ENCODE peak calls at places on chromosomes 7 and 10, in five cellular contexts. One of them, this sample, is unnamed.

GRCh38 chr7:82599910-82600309 is 156.3 kb upstream of the CACNA2D1 start:
- DNase-seq in fibroblast of mammary gland: no peak
- DNase-seq in cardiac muscle cell: no peak
- DNase-seq in NCI-H2081: no peak
- DNase-seq in NCI-H460: no peak
- DNase-seq in this sample: no peak

GRCh38 chr10:8044331-8044907 is 10.1 kb upstream of the GATA3 start:
- DNase-seq in cardiac muscle cell: no peak
- DNase-seq in NCI-H460: no peak
- DNase-seq in NCI-H2081: no peak
- DNase-seq in fibroblast of mammary gland: no peak
- DNase-seq in this sample: no peak

GRCh38 chr10:70777063-70777875 is 7.9 kb downstream of the TBATA start:
- DNase-seq in cardiac muscle cell: no peak
- DNase-seq in fibroblast of mammary gland: no peak
- DNase-seq in NCI-H2081: no peak
- DNase-seq in NCI-H460: no peak
- DNase-seq in this sample: no peak

GRCh38 chr10:14023612-14024348 is 306.9 kb downstream of the FRMD4A start:
- DNase-seq in cardiac muscle cell: no peak
- DNase-seq in fibroblast of mammary gland: no peak
- DNase-seq in NCI-H2081: no peak
- DNase-seq in NCI-H460: no peak
- DNase-seq in this sample: no peak

GRCh38 chr7:128937647-128938523 is at the start of gene IRF5:
- DNase-seq in cardiac muscle cell: no peak
- DNase-seq in fibroblast of mammary gland: no peak
- DNase-seq in NCI-H460: peak; percentile 28
- DNase-seq in NCI-H2081: peak; percentile 68
- DNase-seq in this sample: peak; percentile 15

GRCh38 chr7:44143606-44144250 is 2.6 kb upstream of the MYL7 start:
- DNase-seq in NCI-H2081: no peak
- DNase-seq in fibroblast of mammary gland: no peak
- DNase-seq in NCI-H460: no peak
- DNase-seq in cardiac muscle cell: no peak
- DNase-seq in this sample: no peak

GRCh38 chr7:130904792-130905191 is 170.8 kb upstream of the KLF14 start:
- DNase-seq in NCI-H460: no peak
- DNase-seq in cardiac muscle cell: no peak
- DNase-seq in NCI-H2081: no peak
- DNase-seq in fibroblast of mammary gland: no peak
- DNase-seq in this sample: no peak

GRCh38 chr10:126147866-126148578 is 240.3 kb downstream of the ADAM12 start:
- DNase-seq in NCI-H460: no peak
- DNase-seq in NCI-H2081: no peak
- DNase-seq in cardiac muscle cell: peak; percentile 69
- DNase-seq in fibroblast of mammary gland: peak; percentile 80
- DNase-seq in this sample: no peak

GRCh38 chr10:113007821-113008220 is 57.8 kb downstream of the TCF7L2 start:
- DNase-seq in NCI-H2081: no peak
- DNase-seq in fibroblast of mammary gland: no peak
- DNase-seq in NCI-H460: no peak
- DNase-seq in cardiac muscle cell: peak; percentile 27
- DNase-seq in this sample: no peak

GRCh38 chr10:79239275-79239779 is 107.9 kb upstream of the PPIF start:
- DNase-seq in cardiac muscle cell: no peak
- DNase-seq in NCI-H460: no peak
- DNase-seq in NCI-H2081: no peak
- DNase-seq in fibroblast of mammary gland: peak; percentile 71
- DNase-seq in this sample: no peak

GRCh38 chr7:14191686-14192098 is 202.2 kb upstream of the ETV1 start:
- DNase-seq in cardiac muscle cell: peak; percentile 7
- DNase-seq in fibroblast of mammary gland: peak; percentile 91
- DNase-seq in NCI-H460: peak; percentile 37
- DNase-seq in NCI-H2081: no peak
- DNase-seq in this sample: no peak

GRCh38 chr7:30142710-30143109 is 7.9 kb downstream of the MTURN start:
- DNase-seq in NCI-H460: no peak
- DNase-seq in fibroblast of mammary gland: peak; percentile 74
- DNase-seq in cardiac muscle cell: peak; percentile 33
- DNase-seq in NCI-H2081: peak; percentile 77
- DNase-seq in this sample: no peak

GRCh38 chr10:104502907-104503306 is 138.2 kb upstream of the SORCS3 start:
- DNase-seq in NCI-H2081: no peak
- DNase-seq in NCI-H460: no peak
- DNase-seq in cardiac muscle cell: no peak
- DNase-seq in fibroblast of mammary gland: no peak
- DNase-seq in this sample: no peak

GRCh38 chr10:77350711-77351119 is 286.9 kb downstream of the KCNMA1 start:
- DNase-seq in NCI-H2081: no peak
- DNase-seq in cardiac muscle cell: peak; percentile 97
- DNase-seq in NCI-H460: peak; percentile 88
- DNase-seq in fibroblast of mammary gland: peak; percentile 100
- DNase-seq in this sample: no peak

GRCh38 chr7:97418312-97418711 is 300.8 kb downstream of the SDHAF3 start:
- DNase-seq in NCI-H460: no peak
- DNase-seq in NCI-H2081: peak; percentile 27
- DNase-seq in cardiac muscle cell: no peak
- DNase-seq in fibroblast of mammary gland: no peak
- DNase-seq in this sample: no peak

GRCh38 chr7:105698531-105698930 is 117.2 kb upstream of the EFCAB10 start:
- DNase-seq in NCI-H460: no peak
- DNase-seq in NCI-H2081: no peak
- DNase-seq in cardiac muscle cell: no peak
- DNase-seq in fibroblast of mammary gland: no peak
- DNase-seq in this sample: no peak